ENCODE peak calls at places on chromosome 7, in six cellular contexts. One of them, this sample, is unnamed.

GRCh38 chr7:78153285-78153684 is 354.7 kb downstream of the PHTF2 start:
- DNase-seq in astrocyte of the cerebellum: no peak
- DNase-seq in endothelial cell: no peak
- DNase-seq in stimulated activated CD8-positive, alpha-beta memory T cell treated with anti-CD3 and anti-CD28 coated beads, Interleukin-7, amount 100 ng/mL, for 24 hours: no peak
- DNase-seq in effector memory CD8-positive, alpha-beta T cell: no peak
- DNase-seq in activated T-helper 9 cell treated with anti-CD3 and anti-CD28 coated beads, Interleukin-2, amount 50 U/mL, for 16 hours: no peak
- DNase-seq in this sample: no peak

GRCh38 chr7:123656544-123657303 is 1.1 kb downstream of the LMOD2 start:
- DNase-seq in astrocyte of the cerebellum: no peak
- DNase-seq in endothelial cell: no peak
- DNase-seq in stimulated activated CD8-positive, alpha-beta memory T cell treated with anti-CD3 and anti-CD28 coated beads, Interleukin-7, amount 100 ng/mL, for 24 hours: no peak
- DNase-seq in effector memory CD8-positive, alpha-beta T cell: no peak
- DNase-seq in activated T-helper 9 cell treated with anti-CD3 and anti-CD28 coated beads, Interleukin-2, amount 50 U/mL, for 16 hours: no peak
- DNase-seq in this sample: no peak

GRCh38 chr7:87330942-87331341 is 14.5 kb upstream of the CROT start:
- DNase-seq in astrocyte of the cerebellum: no peak
- DNase-seq in endothelial cell: no peak
- DNase-seq in stimulated activated CD8-positive, alpha-beta memory T cell treated with anti-CD3 and anti-CD28 coated beads, Interleukin-7, amount 100 ng/mL, for 24 hours: no peak
- DNase-seq in effector memory CD8-positive, alpha-beta T cell: no peak
- DNase-seq in activated T-helper 9 cell treated with anti-CD3 and anti-CD28 coated beads, Interleukin-2, amount 50 U/mL, for 16 hours: no peak
- DNase-seq in this sample: no peak

GRCh38 chr7:134954197-134955082 is 31.9 kb upstream of the AGBL3 start:
- DNase-seq in astrocyte of the cerebellum: no peak
- DNase-seq in endothelial cell: no peak
- DNase-seq in stimulated activated CD8-positive, alpha-beta memory T cell treated with anti-CD3 and anti-CD28 coated beads, Interleukin-7, amount 100 ng/mL, for 24 hours: no peak
- DNase-seq in effector memory CD8-positive, alpha-beta T cell: no peak
- DNase-seq in activated T-helper 9 cell treated with anti-CD3 and anti-CD28 coated beads, Interleukin-2, amount 50 U/mL, for 16 hours: no peak
- DNase-seq in this sample: no peak

GRCh38 chr7:108413782-108414492 is 42.3 kb downstream of the NRCAM start:
- DNase-seq in astrocyte of the cerebellum: peak
- DNase-seq in endothelial cell: no peak
- DNase-seq in stimulated activated CD8-positive, alpha-beta memory T cell treated with anti-CD3 and anti-CD28 coated beads, Interleukin-7, amount 100 ng/mL, for 24 hours: no peak
- DNase-seq in effector memory CD8-positive, alpha-beta T cell: no peak
- DNase-seq in activated T-helper 9 cell treated with anti-CD3 and anti-CD28 coated beads, Interleukin-2, amount 50 U/mL, for 16 hours: no peak
- DNase-seq in this sample: peak

GRCh38 chr7:82600601-82601000 is 157.0 kb upstream of the CACNA2D1 start:
- DNase-seq in astrocyte of the cerebellum: no peak
- DNase-seq in endothelial cell: no peak
- DNase-seq in stimulated activated CD8-positive, alpha-beta memory T cell treated with anti-CD3 and anti-CD28 coated beads, Interleukin-7, amount 100 ng/mL, for 24 hours: no peak
- DNase-seq in effector memory CD8-positive, alpha-beta T cell: no peak
- DNase-seq in activated T-helper 9 cell treated with anti-CD3 and anti-CD28 coated beads, Interleukin-2, amount 50 U/mL, for 16 hours: no peak
- DNase-seq in this sample: no peak

GRCh38 chr7:26620352-26620751 is 244.0 kb downstream of the SKAP2 start:
- DNase-seq in astrocyte of the cerebellum: no peak
- DNase-seq in endothelial cell: peak
- DNase-seq in stimulated activated CD8-positive, alpha-beta memory T cell treated with anti-CD3 and anti-CD28 coated beads, Interleukin-7, amount 100 ng/mL, for 24 hours: no peak
- DNase-seq in effector memory CD8-positive, alpha-beta T cell: no peak
- DNase-seq in activated T-helper 9 cell treated with anti-CD3 and anti-CD28 coated beads, Interleukin-2, amount 50 U/mL, for 16 hours: no peak
- DNase-seq in this sample: no peak

GRCh38 chr7:41297167-41297566 is 405.7 kb downstream of the INHBA start:
- DNase-seq in astrocyte of the cerebellum: no peak
- DNase-seq in endothelial cell: no peak
- DNase-seq in stimulated activated CD8-positive, alpha-beta memory T cell treated with anti-CD3 and anti-CD28 coated beads, Interleukin-7, amount 100 ng/mL, for 24 hours: no peak
- DNase-seq in effector memory CD8-positive, alpha-beta T cell: no peak
- DNase-seq in activated T-helper 9 cell treated with anti-CD3 and anti-CD28 coated beads, Interleukin-2, amount 50 U/mL, for 16 hours: no peak
- DNase-seq in this sample: no peak

GRCh38 chr7:46970131-46970430 is 611.8 kb downstream of the TNS3 start:
- DNase-seq in astrocyte of the cerebellum: no peak
- DNase-seq in endothelial cell: no peak
- DNase-seq in stimulated activated CD8-positive, alpha-beta memory T cell treated with anti-CD3 and anti-CD28 coated beads, Interleukin-7, amount 100 ng/mL, for 24 hours: no peak
- DNase-seq in effector memory CD8-positive, alpha-beta T cell: no peak
- DNase-seq in activated T-helper 9 cell treated with anti-CD3 and anti-CD28 coated beads, Interleukin-2, amount 50 U/mL, for 16 hours: no peak
- DNase-seq in this sample: no peak

GRCh38 chr7:78433421-78433820 is 634.8 kb downstream of the PHTF2 start:
- DNase-seq in astrocyte of the cerebellum: no peak
- DNase-seq in endothelial cell: no peak
- DNase-seq in stimulated activated CD8-positive, alpha-beta memory T cell treated with anti-CD3 and anti-CD28 coated beads, Interleukin-7, amount 100 ng/mL, for 24 hours: no peak
- DNase-seq in effector memory CD8-positive, alpha-beta T cell: no peak
- DNase-seq in activated T-helper 9 cell treated with anti-CD3 and anti-CD28 coated beads, Interleukin-2, amount 50 U/mL, for 16 hours: no peak
- DNase-seq in this sample: no peak

GRCh38 chr7:108132551-108133265 is 2.5 kb upstream of the LAMB4 start:
- DNase-seq in astrocyte of the cerebellum: peak
- DNase-seq in endothelial cell: no peak
- DNase-seq in stimulated activated CD8-positive, alpha-beta memory T cell treated with anti-CD3 and anti-CD28 coated beads, Interleukin-7, amount 100 ng/mL, for 24 hours: no peak
- DNase-seq in effector memory CD8-positive, alpha-beta T cell: no peak
- DNase-seq in activated T-helper 9 cell treated with anti-CD3 and anti-CD28 coated beads, Interleukin-2, amount 50 U/mL, for 16 hours: no peak
- DNase-seq in this sample: no peak

GRCh38 chr7:14835399-14835798 is 67.2 kb downstream of the DGKB start:
- DNase-seq in astrocyte of the cerebellum: no peak
- DNase-seq in endothelial cell: no peak
- DNase-seq in stimulated activated CD8-positive, alpha-beta memory T cell treated with anti-CD3 and anti-CD28 coated beads, Interleukin-7, amount 100 ng/mL, for 24 hours: no peak
- DNase-seq in effector memory CD8-positive, alpha-beta T cell: no peak
- DNase-seq in activated T-helper 9 cell treated with anti-CD3 and anti-CD28 coated beads, Interleukin-2, amount 50 U/mL, for 16 hours: no peak
- DNase-seq in this sample: no peak

GRCh38 chr7:26155531-26156375 is 3.8 kb downstream of the NFE2L3 start:
- DNase-seq in astrocyte of the cerebellum: peak
- DNase-seq in endothelial cell: no peak
- DNase-seq in stimulated activated CD8-positive, alpha-beta memory T cell treated with anti-CD3 and anti-CD28 coated beads, Interleukin-7, amount 100 ng/mL, for 24 hours: no peak
- DNase-seq in effector memory CD8-positive, alpha-beta T cell: no peak
- DNase-seq in activated T-helper 9 cell treated with anti-CD3 and anti-CD28 coated beads, Interleukin-2, amount 50 U/mL, for 16 hours: no peak
- DNase-seq in this sample: no peak

GRCh38 chr7:144515430-144515829 is 111.9 kb upstream of the NOBOX start:
- DNase-seq in astrocyte of the cerebellum: no peak
- DNase-seq in endothelial cell: no peak
- DNase-seq in stimulated activated CD8-positive, alpha-beta memory T cell treated with anti-CD3 and anti-CD28 coated beads, Interleukin-7, amount 100 ng/mL, for 24 hours: no peak
- DNase-seq in effector memory CD8-positive, alpha-beta T cell: no peak
- DNase-seq in activated T-helper 9 cell treated with anti-CD3 and anti-CD28 coated beads, Interleukin-2, amount 50 U/mL, for 16 hours: no peak
- DNase-seq in this sample: no peak

GRCh38 chr7:150845471-150845870 is 6.8 kb upstream of the AOC1 start:
- DNase-seq in astrocyte of the cerebellum: no peak
- DNase-seq in endothelial cell: no peak
- DNase-seq in stimulated activated CD8-positive, alpha-beta memory T cell treated with anti-CD3 and anti-CD28 coated beads, Interleukin-7, amount 100 ng/mL, for 24 hours: no peak
- DNase-seq in effector memory CD8-positive, alpha-beta T cell: no peak
- DNase-seq in activated T-helper 9 cell treated with anti-CD3 and anti-CD28 coated beads, Interleukin-2, amount 50 U/mL, for 16 hours: no peak
- DNase-seq in this sample: no peak

GRCh38 chr7:112970771-112971170 is 115.9 kb downstream of the GPR85 start:
- DNase-seq in astrocyte of the cerebellum: no peak
- DNase-seq in endothelial cell: no peak
- DNase-seq in stimulated activated CD8-positive, alpha-beta memory T cell treated with anti-CD3 and anti-CD28 coated beads, Interleukin-7, amount 100 ng/mL, for 24 hours: no peak
- DNase-seq in effector memory CD8-positive, alpha-beta T cell: no peak
- DNase-seq in activated T-helper 9 cell treated with anti-CD3 and anti-CD28 coated beads, Interleukin-2, amount 50 U/mL, for 16 hours: no peak
- DNase-seq in this sample: no peak

GRCh38 chr7:47402941-47403340 is 179.0 kb downstream of the TNS3 start:
- DNase-seq in astrocyte of the cerebellum: no peak
- DNase-seq in endothelial cell: no peak
- DNase-seq in stimulated activated CD8-positive, alpha-beta memory T cell treated with anti-CD3 and anti-CD28 coated beads, Interleukin-7, amount 100 ng/mL, for 24 hours: no peak
- DNase-seq in effector memory CD8-positive, alpha-beta T cell: no peak
- DNase-seq in activated T-helper 9 cell treated with anti-CD3 and anti-CD28 coated beads, Interleukin-2, amount 50 U/mL, for 16 hours: no peak
- DNase-seq in this sample: no peak

GRCh38 chr7:63925626-63926460 is 72.8 kb upstream of the ZNF722 start:
- DNase-seq in astrocyte of the cerebellum: no peak
- DNase-seq in endothelial cell: no peak
- DNase-seq in stimulated activated CD8-positive, alpha-beta memory T cell treated with anti-CD3 and anti-CD28 coated beads, Interleukin-7, amount 100 ng/mL, for 24 hours: peak
- DNase-seq in effector memory CD8-positive, alpha-beta T cell: peak
- DNase-seq in activated T-helper 9 cell treated with anti-CD3 and anti-CD28 coated beads, Interleukin-2, amount 50 U/mL, for 16 hours: peak
- DNase-seq in this sample: no peak

GRCh38 chr7:145106001-145106400 is 270.1 kb upstream of the TPK1 start:
- DNase-seq in astrocyte of the cerebellum: no peak
- DNase-seq in endothelial cell: no peak
- DNase-seq in stimulated activated CD8-positive, alpha-beta memory T cell treated with anti-CD3 and anti-CD28 coated beads, Interleukin-7, amount 100 ng/mL, for 24 hours: no peak
- DNase-seq in effector memory CD8-positive, alpha-beta T cell: no peak
- DNase-seq in activated T-helper 9 cell treated with anti-CD3 and anti-CD28 coated beads, Interleukin-2, amount 50 U/mL, for 16 hours: no peak
- DNase-seq in this sample: no peak

GRCh38 chr7:142307246-142307900 is 49.5 kb upstream of the PRSS58 start:
- DNase-seq in astrocyte of the cerebellum: no peak
- DNase-seq in endothelial cell: no peak
- DNase-seq in stimulated activated CD8-positive, alpha-beta memory T cell treated with anti-CD3 and anti-CD28 coated beads, Interleukin-7, amount 100 ng/mL, for 24 hours: no peak
- DNase-seq in effector memory CD8-positive, alpha-beta T cell: no peak
- DNase-seq in activated T-helper 9 cell treated with anti-CD3 and anti-CD28 coated beads, Interleukin-2, amount 50 U/mL, for 16 hours: no peak
- DNase-seq in this sample: no peak

GRCh38 chr7:95684037-95684436 is 87.7 kb upstream of the PDK4 start:
- DNase-seq in astrocyte of the cerebellum: peak
- DNase-seq in endothelial cell: no peak
- DNase-seq in stimulated activated CD8-positive, alpha-beta memory T cell treated with anti-CD3 and anti-CD28 coated beads, Interleukin-7, amount 100 ng/mL, for 24 hours: no peak
- DNase-seq in effector memory CD8-positive, alpha-beta T cell: no peak
- DNase-seq in activated T-helper 9 cell treated with anti-CD3 and anti-CD28 coated beads, Interleukin-2, amount 50 U/mL, for 16 hours: no peak
- DNase-seq in this sample: no peak

This sample was measured in brain pericyte.